ENCODE peak calls at places on chromosomes 12 and 14, in five cellular contexts. O is brain microvascular endothelial cell; Y is transverse colon; M is suprapubic skin; F is CD8-positive, alpha-beta T cell. P is an unnamed sample.

GRCh38 chr12:76413121-76413520 is 64.9 kb upstream of the BBS10 start:
- DNase-seq in O (no peak), Y (no peak), M (no peak), F (no peak), P (no peak)

GRCh38 chr12:87378526-87378925 is 650.7 kb downstream of the C12orf50 start:
- DNase-seq in O (no peak), Y (no peak), M (no peak), F (no peak), P (no peak)

GRCh38 chr12:125389061-125389697 is 323.9 kb downstream of the AACS start:
- DNase-seq in O (no peak), Y (no peak), M (no peak), F (no peak), P (no peak)

GRCh38 chr12:5377997-5378596 is 53.8 kb upstream of the NTF3 start:
- DNase-seq in O (no peak), Y (peak; percentile 69), M (no peak), F (no peak), P (no peak)

GRCh38 chr12:122987086-122987951 is 6.8 kb downstream of the ARL6IP4 start:
- DNase-seq in O (no peak), Y (no peak), M (no peak), F (no peak), P (no peak)

GRCh38 chr14:95026851-95027463 is 130.4 kb downstream of the DICER1 start:
- DNase-seq in O (no peak), Y (no peak), M (no peak), F (no peak), P (peak; percentile 78)

GRCh38 chr12:92786045-92786444 is 83.3 kb downstream of the PLEKHG7 start:
- DNase-seq in O (no peak), Y (no peak), M (no peak), F (no peak), P (no peak)

GRCh38 chr14:40494483-40494882 is 1062.2 kb upstream of the FBXO33 start:
- DNase-seq in O (no peak), Y (no peak), M (no peak), F (no peak), P (no peak)

GRCh38 chr12:128322341-128322740 is 55.4 kb downstream of the TMEM132C start:
- DNase-seq in O (no peak), Y (no peak), M (no peak), F (no peak), P (no peak)

GRCh38 chr12:93261505-93262094 is 116.1 kb upstream of the NUDT4 start:
- DNase-seq in O (no peak), Y (no peak), M (no peak), F (no peak), P (no peak)

GRCh38 chr12:28172434-28173030 is 17.7 kb upstream of the CCDC91 start:
- DNase-seq in O (peak; percentile 59), Y (peak; percentile 25), M (no peak), F (no peak), P (no peak)

GRCh38 chr12:46110928-46111699 is 120.7 kb upstream of the SCAF11 start:
- DNase-seq in O (no peak), Y (no peak), M (no peak), F (no peak), P (no peak)
- TF ChIP-seq CTCF in O (peak; percentile 27), Y (no peak), M (no peak), F (no peak), P (no peak)

GRCh38 chr12:112971248-112971647 is 7.1 kb upstream of the OAS2 start:
- DNase-seq in O (no peak), Y (no peak), M (no peak), F (no peak), P (no peak)
- H3K4me3 ChIP-seq in O (no peak overlapping the region), Y (no peak overlapping the region), M (no peak overlapping the region), F (no peak overlapping the region), P (no peak overlapping the region)

GRCh38 chr12:49322708-49323523 is at the start of gene TROAP:
- DNase-seq in O (peak; percentile 99), Y (peak; percentile 98), M (peak; percentile 99), F (peak; percentile 95), P (peak; percentile 98)

GRCh38 chr12:49327368-49327767 is 4.3 kb downstream of the TROAP start:
- DNase-seq in O (no peak), Y (no peak), M (peak; percentile 26), F (no peak), P (no peak)

GRCh38 chr12:49325606-49326005 is 2.6 kb downstream of the TROAP start:
- DNase-seq in O (no peak), Y (no peak), M (no peak), F (no peak), P (no peak)

GRCh38 chr12:49323524-49324097 is 556 bp downstream of the TROAP start:
- DNase-seq in O (no peak), Y (no peak), M (no peak), F (no peak), P (peak; percentile 81)

DNA sequence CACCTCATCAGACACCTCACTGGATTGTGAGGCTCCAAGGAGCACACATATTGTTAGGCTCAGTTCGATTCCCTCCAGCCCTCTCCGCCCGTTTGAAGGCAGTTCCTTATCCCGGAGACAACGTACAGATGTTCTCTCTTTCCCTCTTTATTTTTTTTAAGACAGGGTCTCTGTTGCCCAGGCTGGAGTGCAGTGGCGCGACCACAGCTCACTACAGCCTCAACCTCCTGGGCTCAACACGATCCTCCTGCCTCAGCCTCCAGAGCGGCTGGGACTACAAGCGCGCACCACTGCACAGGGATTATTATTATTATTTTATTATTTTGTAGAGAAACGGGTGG is 718 bp upstream of the TROAP start:
- DNase-seq in O (no peak), Y (no peak), M (no peak), F (no peak), P (no peak)
- H3K27ac ChIP-seq in O (peak overlapping the region; percentile 49), Y (peak overlapping the region; percentile 87), M (no peak overlapping the region), F (peak overlapping the region; percentile 48), P (peak overlapping the region; percentile 61)

GRCh38 chr12:53791735-53792326 is 40.1 kb upstream of the CISTR start:
- DNase-seq in O (no peak), Y (no peak), M (no peak), F (peak; percentile 38), P (no peak)
- TF ChIP-seq CTCF in O (peak; percentile 70), Y (peak; percentile 33), M (peak; percentile 47), F (peak; percentile 54), P (no peak)

GRCh38 chr14:80958258-80958657 is 2.8 kb downstream of the TSHR start:
- DNase-seq in O (no peak), Y (no peak), M (no peak), F (no peak), P (no peak)

GRCh38 chr14:80956922-80957321 is 1.5 kb downstream of the TSHR start:
- DNase-seq in O (no peak), Y (no peak), M (no peak), F (no peak), P (no peak)

GRCh38 chr14:80955434-80955939 is at the start of gene TSHR:
- DNase-seq in O (no peak), Y (no peak), M (peak; percentile 78), F (peak; percentile 12), P (no peak)

GRCh38 chr14:80954771-80955299 is 586 bp upstream of the TSHR start:
- DNase-seq in O (peak; percentile 78), Y (peak; percentile 84), M (peak; percentile 86), F (peak; percentile 76), P (no peak)

GRCh38 chr14:80956105-80956504 is 684 bp downstream of the TSHR start:
- DNase-seq in O (no peak), Y (no peak), M (no peak), F (no peak), P (no peak)
- H3K4me3 ChIP-seq in O (no peak overlapping the region), Y (no peak overlapping the region), M (no peak overlapping the region), F (no peak overlapping the region), P (no peak overlapping the region)

DNA sequence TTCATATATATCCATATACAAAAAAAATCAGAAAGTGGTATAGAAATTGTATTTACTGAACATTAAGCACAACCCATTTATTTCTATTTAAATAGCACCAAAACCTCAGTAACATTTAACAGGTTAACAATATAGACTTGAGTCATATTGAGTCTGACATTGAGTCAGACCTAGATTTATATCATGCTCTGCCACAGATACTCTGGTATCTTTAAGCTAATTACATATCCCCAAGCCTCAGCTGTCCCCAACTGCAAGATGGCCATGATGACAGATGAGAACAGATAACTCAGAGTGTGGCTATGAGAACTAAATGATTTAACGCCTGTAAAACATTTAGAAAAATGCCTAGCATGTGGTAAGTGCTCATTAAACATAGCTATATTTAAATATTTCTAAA is 40.3 kb downstream of the IFNG start:
- DNase-seq in O (no peak), Y (no peak), M (no peak), F (no peak), P (no peak)
- H3K27ac ChIP-seq in O (no peak overlapping the region), Y (no peak overlapping the region), M (no peak overlapping the region), F (no peak overlapping the region), P (no peak overlapping the region)

GRCh38 chr14:92309968-92310367 is 13.0 kb upstream of the SLC24A4 start:
- DNase-seq in O (no peak), Y (no peak), M (no peak), F (no peak), P (no peak)
- TF ChIP-seq CTCF in O (no peak), Y (no peak), M (no peak), F (no peak), P (no peak)

GRCh38 chr14:32233292-32233691 is 30.2 kb upstream of the RNU6-8 start:
- DNase-seq in O (peak; percentile 23), Y (no peak), M (no peak), F (no peak), P (no peak)
- H3K4me3 ChIP-seq in O (no peak overlapping the region), Y (no peak overlapping the region), M (no peak overlapping the region), F (no peak overlapping the region), P (no peak overlapping the region)